ENCODE peak calls at places on chromosomes 13 and 19, in five cellular contexts. N is dorsolateral prefrontal cortex, K is GM12865, Z is psoas muscle, G is cardiac muscle cell. Q is an unnamed sample.

GRCh38 chr19:36605101-36605838 is at the start of gene ZNF382:
- DNase-seq in N (peak; percentile 83), K (peak; percentile 81), Z (peak; percentile 79), G (peak; percentile 87), Q (peak; percentile 68)

GRCh38 chr19:46726551-46726950 is 9.6 kb upstream of the PRKD2 start:
- DNase-seq in N (no peak), K (no peak), Z (no peak), G (no peak), Q (no peak)

GRCh38 chr19:18373892-18374629 is 11.9 kb upstream of the GDF15 start:
- DNase-seq in N (peak; percentile 59), K (peak; percentile 99), Z (peak; percentile 94), G (peak; percentile 85), Q (peak; percentile 99)

GRCh38 chr19:38420935-38421334 is 5.1 kb downstream of the RASGRP4 start:
- DNase-seq in N (no peak), K (no peak), Z (no peak), G (no peak), Q (no peak)

GRCh38 chr19:24078688-24079087 is 8.3 kb upstream of the ZNF254 start:
- DNase-seq in N (no peak), K (no peak), Z (no peak), G (no peak), Q (no peak)

GRCh38 chr13:48146636-48147035 is 51.7 kb upstream of the MED4 start:
- DNase-seq in N (no peak), K (no peak), Z (no peak), G (no peak), Q (no peak)

GRCh38 chr19:2391118-2391725 is 31.2 kb downstream of the TMPRSS9 start:
- DNase-seq in N (no peak), K (peak; percentile 83), Z (no peak), G (peak; percentile 66), Q (peak; percentile 82)

GRCh38 chr13:109521719-109522118 is 264.7 kb downstream of the IRS2 start:
- DNase-seq in N (no peak), K (no peak), Z (no peak), G (no peak), Q (no peak)

GRCh38 chr13:110640591-110641029 is 25.3 kb downstream of the NAXD start:
- DNase-seq in N (no peak), K (no peak), Z (no peak), G (no peak), Q (peak; percentile 24)

GRCh38 chr13:105196052-105196451 is 1339.4 kb downstream of the EFNB2 start:
- DNase-seq in N (no peak), K (no peak), Z (no peak), G (no peak), Q (peak; percentile 89)

GRCh38 chr19:1725100-1726064 is 27.9 kb upstream of the ONECUT3 start:
- DNase-seq in N (peak; percentile 62), K (no peak), Z (peak; percentile 50), G (peak; percentile 83), Q (peak; percentile 52)

GRCh38 chr19:28614634-28615545 is 598.1 kb downstream of the UQCRFS1 start:
- DNase-seq in N (no peak), K (no peak), Z (no peak), G (no peak), Q (no peak)

GRCh38 chr19:28609091-28609755 is 603.7 kb downstream of the UQCRFS1 start:
- DNase-seq in N (no peak), K (no peak), Z (no peak), G (no peak), Q (no peak)

GRCh38 chr19:28610731-28611130 is 602.2 kb downstream of the UQCRFS1 start:
- DNase-seq in N (no peak), K (no peak), Z (no peak), G (no peak), Q (no peak)

GRCh38 chr19:28609944-28610343 is 603.0 kb downstream of the UQCRFS1 start:
- DNase-seq in N (no peak), K (no peak), Z (no peak), G (no peak), Q (no peak)

DNA sequence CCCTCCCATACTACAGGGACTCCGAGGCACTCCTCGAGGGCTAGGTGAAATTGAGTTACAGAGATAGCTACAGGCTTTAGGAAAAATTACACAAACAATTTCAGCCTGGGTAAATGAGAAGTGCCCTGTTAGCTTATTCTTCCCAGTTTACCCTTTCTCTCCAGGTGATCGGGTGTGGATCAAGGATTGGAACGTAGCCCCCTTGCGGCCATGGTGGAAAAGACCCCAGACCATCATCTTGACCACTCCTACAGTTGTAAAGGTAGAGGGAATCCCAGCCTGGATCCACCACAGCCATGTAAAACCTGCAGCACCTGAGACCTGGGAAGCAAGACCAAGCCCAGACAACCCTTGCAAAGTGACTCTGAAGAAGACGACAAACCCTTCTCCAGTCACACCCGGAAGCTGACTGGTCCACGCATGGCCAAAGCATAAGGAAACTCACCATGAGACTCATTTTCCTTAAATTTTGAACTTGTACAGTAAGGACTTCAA is 600.6 kb downstream of the UQCRFS1 start:
- DNase-seq in N (no peak), K (no peak), Z (no peak), G (no peak), Q (no peak)
- TF ChIP-seq CTCF in N (no peak), K (no peak), Z (no peak), G (no peak), Q (no peak)

GRCh38 chr13:42048625-42049453 is at the start of gene DGKH:
- DNase-seq in N (peak; percentile 70), K (peak; percentile 63), Z (peak; percentile 84), G (peak; percentile 83), Q (peak; percentile 77)
- TF ChIP-seq CTCF in N (peak; percentile 18), K (no peak), Z (no peak), G (peak; percentile 10), Q (no peak)

DNA sequence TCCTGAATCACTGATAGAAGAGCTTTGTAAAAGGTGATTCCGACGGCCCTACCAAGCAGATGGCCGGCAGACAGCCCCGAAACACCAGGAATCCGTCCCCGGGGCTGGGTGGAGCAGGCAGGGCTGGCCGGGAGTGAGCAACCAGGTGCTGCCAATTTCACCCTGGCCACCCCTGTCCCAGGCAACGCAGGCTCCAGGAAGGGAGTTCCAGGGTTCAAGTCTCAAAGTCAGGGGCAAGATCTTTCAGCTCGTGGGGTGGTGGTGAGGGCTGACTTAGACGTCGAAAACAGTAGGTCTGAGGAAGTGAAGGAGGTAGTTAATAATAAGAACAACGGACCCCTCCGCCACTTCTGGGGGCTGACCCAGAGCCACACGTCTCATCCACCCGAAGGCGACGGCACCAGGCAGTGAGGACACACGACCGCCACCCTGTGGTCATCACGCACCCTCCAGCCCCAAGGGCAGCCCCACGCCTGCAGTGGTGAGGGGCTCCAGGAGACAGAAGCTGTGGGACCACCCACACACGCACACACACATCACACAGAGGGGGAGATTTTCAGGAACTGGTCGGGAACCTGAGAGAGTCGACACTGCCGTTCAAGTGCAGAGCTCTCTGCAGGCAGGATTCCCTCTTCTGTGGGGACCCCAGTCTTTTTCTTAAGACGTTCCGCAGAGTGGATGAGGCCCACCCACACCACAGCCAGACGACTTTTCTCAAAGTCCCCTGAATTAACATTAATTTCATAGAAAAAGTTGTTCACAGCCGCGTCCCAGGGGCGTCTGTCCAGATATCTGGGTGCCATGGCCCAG is 67.2 kb downstream of the SPACA7 start:
- DNase-seq in N (no peak), K (no peak), Z (no peak), G (peak; percentile 41), Q (no peak)
- TF ChIP-seq CTCF in N (no peak), K (peak; percentile 32), Z (no peak), G (peak; percentile 34), Q (peak; percentile 39)

GRCh38 chr19:48353682-48354081 is 10.1 kb downstream of the TMEM143 start:
- DNase-seq in N (no peak), K (no peak), Z (no peak), G (no peak), Q (no peak)
- TF ChIP-seq CTCF in N (no peak), K (no peak), Z (no peak), G (no peak), Q (no peak)

DNA sequence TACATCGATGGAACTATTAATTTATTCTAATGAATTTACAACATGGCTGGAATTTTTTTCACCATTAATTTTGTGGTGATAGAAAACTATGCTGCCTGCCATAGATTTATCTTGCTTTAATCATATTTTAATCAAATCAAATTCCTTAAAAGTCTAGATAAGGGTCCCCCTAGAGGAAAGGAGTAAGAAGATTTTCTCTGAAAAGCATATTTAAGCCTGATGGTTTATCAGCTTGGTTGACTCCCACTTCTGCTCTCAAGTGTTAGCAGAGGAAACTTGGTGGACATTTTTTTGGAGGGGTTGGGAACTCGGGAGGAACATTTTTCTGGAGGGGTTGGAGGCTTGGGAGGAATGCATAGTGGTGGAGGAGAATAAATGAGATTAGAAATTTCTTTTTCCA is 253.3 kb downstream of the KCNRG start:
- DNase-seq in N (no peak), K (no peak), Z (no peak), G (no peak), Q (peak; percentile 14)
- TF ChIP-seq CTCF in N (no peak), K (no peak), Z (no peak), G (peak; percentile 1), Q (peak; percentile 13)

GRCh38 chr19:50797429-50798115 is 7.4 kb downstream of the ACP4 start:
- DNase-seq in N (no peak), K (no peak), Z (no peak), G (no peak), Q (no peak)

GRCh38 chr19:50798116-50798942 is 8.1 kb downstream of the ACP4 start:
- DNase-seq in N (no peak), K (no peak), Z (no peak), G (no peak), Q (no peak)

GRCh38 chr19:50803633-50804419 is 13.6 kb downstream of the ACP4 start:
- DNase-seq in N (no peak), K (peak; percentile 56), Z (no peak), G (peak; percentile 60), Q (no peak)

GRCh38 chr19:50798943-50799851 is 9.0 kb downstream of the ACP4 start:
- DNase-seq in N (no peak), K (no peak), Z (no peak), G (no peak), Q (no peak)

DNA sequence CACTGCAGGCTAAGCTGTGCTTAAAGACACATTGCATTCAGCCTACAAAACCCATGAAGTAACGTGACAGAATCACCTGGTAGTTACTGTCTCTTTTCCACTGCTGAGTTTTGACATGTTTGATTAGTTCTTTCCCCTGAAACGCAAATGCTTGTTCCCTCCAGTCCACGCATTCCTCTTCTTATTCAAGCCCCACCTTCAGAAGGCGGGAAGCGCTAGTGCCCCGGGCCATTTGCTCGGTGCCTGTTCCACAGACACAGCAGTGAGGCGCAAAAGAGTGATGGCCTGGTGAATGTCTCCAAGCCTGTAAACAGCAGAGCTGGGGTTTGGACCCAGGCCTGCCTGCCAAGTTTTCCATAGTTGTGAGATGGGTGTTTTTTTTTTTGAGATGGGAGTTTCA is 10.9 kb downstream of the ACP4 start:
- DNase-seq in N (no peak), K (no peak), Z (no peak), G (no peak), Q (no peak)
- TF ChIP-seq CTCF in N (no peak), K (no peak), Z (no peak), G (no peak), Q (no peak)

Q was measured in fibroblast of pulmonary artery.